ENCODE peak calls at places on chromosomes 16 and 17, in eight cellular contexts. O is astrocyte; B is tibial artery; P is stomach; X is heart right ventricle; M is neural progenitor cell; A is CD8-positive, alpha-beta T cell; Y is gastrocnemius medialis. J is an unnamed sample. For H3K4me1, the result is how much of the 10 kb centered on the place peaks cover.

GRCh38 chr16:3400779-3401688 is at the start of the genes ZNF174 and ZSCAN32:
- DNase-seq in O (peak), B (peak), P (peak), X (peak), M (peak), A (peak), Y (peak), J (peak)

GRCh38 chr16:1493746-1494094 is 560 bp downstream of the TELO2 start:
- DNase-seq in O (no peak), B (no peak), P (no peak), X (no peak), M (peak), A (no peak), Y (no peak), J (no peak)

GRCh38 chr17:77400445-77400870 is 259.7 kb downstream of the SEC14L1 start:
- DNase-seq in O (no peak), B (peak), P (peak), X (peak), M (peak), A (peak), Y (no peak), J (no peak)

GRCh38 chr16:3023415-3023668 is 400 bp downstream of the HCFC1R1 start:
- DNase-seq in O (no peak), B (no peak), P (no peak), X (peak), M (no peak), A (no peak), Y (no peak), J (peak)

GRCh38 chr17:81348097-81349055 is 46.9 kb upstream of the BAHCC1 start:
- DNase-seq in O (no peak), B (no peak), P (peak), X (no peak), M (no peak), A (no peak), Y (no peak), J (no peak)

GRCh38 chr16:10988164-10988803 is 43.9 kb downstream of the CLEC16A start:
- DNase-seq in O (no peak), B (no peak), P (no peak), X (no peak), M (peak), A (no peak), Y (no peak), J (no peak)

GRCh38 chr16:3773663-3774062 is 56.3 kb upstream of the TRAP1 start:
- DNase-seq in O (no peak), B (no peak), P (no peak), X (no peak), M (no peak), A (no peak), Y (no peak), J (no peak)

GRCh38 chr17:45851464-45851863 is 6.8 kb downstream of the SPPL2C start:
- DNase-seq in O (no peak), B (no peak), P (no peak), X (no peak), M (no peak), A (no peak), Y (no peak), J (no peak)

GRCh38 chr17:7750321-7750821 is 32.8 kb downstream of the DNAH2 start:
- DNase-seq in O (peak), B (no peak), P (no peak), X (no peak), M (no peak), A (no peak), Y (no peak), J (no peak)

GRCh38 chr16:23710008-23710407 is 3.0 kb downstream of the ERN2 start:
- DNase-seq in O (no peak), B (no peak), P (no peak), X (no peak), M (no peak), A (no peak), Y (no peak), J (no peak)
- TF ChIP-seq CTCF in O (no peak), B (no peak), P (no peak), X (no peak), M (no peak), A (no peak), Y (no peak), J (no peak)

GRCh38 chr16:24583494-24583893 is 44.1 kb downstream of the RBBP6 start:
- DNase-seq in O (no peak), B (no peak), P (no peak), X (no peak), M (no peak), A (no peak), Y (no peak), J (no peak)

GRCh38 chr16:24577167-24577566 is 37.8 kb downstream of the RBBP6 start:
- DNase-seq in O (peak), B (no peak), P (no peak), X (no peak), M (no peak), A (no peak), Y (no peak), J (no peak)

GRCh38 chr16:24580665-24581064 is 41.3 kb downstream of the RBBP6 start:
- DNase-seq in O (peak), B (no peak), P (no peak), X (no peak), M (no peak), A (no peak), Y (no peak), J (no peak)
- H3K27ac ChIP-seq in O (no peak), B (no peak), P (no peak), X (no peak), M (no peak), A (no peak), Y (no peak), J (no peak)

GRCh38 chr16:17411263-17411662 is 59.5 kb downstream of the XYLT1 start:
- DNase-seq in O (no peak), B (no peak), P (no peak), X (no peak), M (no peak), A (no peak), Y (no peak), J (no peak)
- H3K4me1 ChIP-seq in O (under half), B (under half), P (under half), X (under half), M (under half), A (under half), Y (under half), J (under half)

GRCh38 chr16:56042416-56042815 is 148.9 kb upstream of the GNAO1 start:
- DNase-seq in O (no peak), B (no peak), P (no peak), X (no peak), M (no peak), A (no peak), Y (no peak), J (no peak)

GRCh38 chr16:56038564-56039098 is 152.7 kb upstream of the GNAO1 start:
- DNase-seq in O (no peak), B (no peak), P (no peak), X (no peak), M (no peak), A (no peak), Y (no peak), J (no peak)

GRCh38 chr16:56047307-56048234 is 143.7 kb upstream of the GNAO1 start:
- DNase-seq in O (no peak), B (no peak), P (no peak), X (peak), M (peak), A (no peak), Y (no peak), J (no peak)

GRCh38 chr16:56041556-56042140 is 149.6 kb upstream of the GNAO1 start:
- DNase-seq in O (no peak), B (no peak), P (no peak), X (peak), M (peak), A (no peak), Y (no peak), J (no peak)
- TF ChIP-seq CTCF in O (no peak), B (peak), P (peak), X (peak), M (peak), A (no peak), Y (no peak), J (peak)

GRCh38 chr16:5510819-5511370 is 413.3 kb upstream of the EEF2KMT start:
- DNase-seq in O (no peak), B (no peak), P (no peak), X (no peak), M (peak), A (no peak), Y (no peak), J (no peak)
- H3K27ac ChIP-seq in O (no peak), B (no peak), P (no peak), X (no peak), M (peak), A (no peak), Y (no peak), J (no peak)

GRCh38 chr17:64502809-64503208 is 3.3 kb downstream of the DDX5 start:
- DNase-seq in O (peak), B (no peak), P (no peak), X (no peak), M (no peak), A (no peak), Y (no peak), J (no peak)
- H3K4me1 ChIP-seq in O (under half), B (under half), P (half or more), X (half or more), M (under half), A (under half), Y (under half), J (under half)

DNA sequence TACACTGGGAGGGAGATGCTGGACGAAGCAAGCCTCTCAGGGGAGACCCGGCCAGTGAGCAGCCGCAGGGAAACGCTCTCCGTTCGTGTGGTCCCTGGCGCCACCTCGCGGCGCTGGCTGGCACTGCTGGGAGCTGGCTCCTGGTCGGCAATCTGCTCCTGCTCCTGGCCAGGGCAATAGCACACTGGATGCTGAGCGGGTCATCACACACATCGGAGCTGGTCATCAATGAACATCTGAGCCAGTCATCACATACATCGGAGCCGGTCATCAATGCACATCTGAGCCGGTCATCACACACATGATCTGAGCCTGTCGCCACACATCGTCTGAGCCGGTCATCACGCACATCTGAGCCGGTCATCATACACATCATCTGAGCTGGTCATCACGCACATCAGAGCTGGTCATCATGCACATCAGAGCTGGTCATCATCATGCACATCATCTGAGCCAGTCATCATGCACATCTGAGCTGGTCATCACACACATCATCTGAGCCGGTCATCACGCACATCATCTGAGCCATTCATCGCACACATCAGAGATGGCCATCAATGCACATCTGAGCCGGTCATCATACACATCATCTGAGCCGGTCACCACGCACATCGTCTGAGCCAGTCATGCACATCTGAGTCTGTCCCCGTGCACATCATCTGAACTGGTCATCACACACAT is 217.4 kb downstream of the RBFOX3 start:
- DNase-seq in O (peak), B (peak), P (peak), X (peak), M (peak), A (peak), Y (peak), J (peak)
- TF ChIP-seq CTCF in O (peak), B (peak), P (peak), X (peak), M (peak), A (peak), Y (peak), J (peak)

GRCh38 chr17:55729484-55729883 is 6.8 kb upstream of the TMEM100 start:
- DNase-seq in O (no peak), B (no peak), P (no peak), X (no peak), M (no peak), A (no peak), Y (no peak), J (no peak)

GRCh38 chr17:55731586-55732250 is 9.1 kb upstream of the TMEM100 start:
- DNase-seq in O (no peak), B (peak), P (no peak), X (peak), M (peak), A (no peak), Y (peak), J (no peak)

GRCh38 chr17:55728833-55729232 is 6.2 kb upstream of the TMEM100 start:
- DNase-seq in O (no peak), B (no peak), P (no peak), X (no peak), M (no peak), A (no peak), Y (no peak), J (no peak)

GRCh38 chr17:55730380-55730779 is 7.7 kb upstream of the TMEM100 start:
- DNase-seq in O (no peak), B (no peak), P (no peak), X (no peak), M (no peak), A (no peak), Y (no peak), J (no peak)

GRCh38 chr17:55730808-55731207 is 8.1 kb upstream of the TMEM100 start:
- DNase-seq in O (no peak), B (no peak), P (no peak), X (no peak), M (no peak), A (no peak), Y (no peak), J (no peak)
- H3K27ac ChIP-seq in O (no peak), B (peak), P (peak), X (peak), M (no peak), A (no peak), Y (peak), J (peak)

GRCh38 chr16:24983521-24983920 is 31.6 kb downstream of the ARHGAP17 start:
- DNase-seq in O (no peak), B (no peak), P (no peak), X (peak), M (no peak), A (no peak), Y (no peak), J (no peak)

GRCh38 chr16:24980077-24980793 is 34.9 kb downstream of the ARHGAP17 start:
- DNase-seq in O (peak), B (no peak), P (no peak), X (peak), M (no peak), A (no peak), Y (peak), J (no peak)

GRCh38 chr16:24986512-24987303 is 28.5 kb downstream of the ARHGAP17 start:
- DNase-seq in O (peak), B (no peak), P (no peak), X (no peak), M (no peak), A (no peak), Y (no peak), J (no peak)

GRCh38 chr16:24984903-24985675 is 30.1 kb downstream of the ARHGAP17 start:
- DNase-seq in O (no peak), B (no peak), P (no peak), X (no peak), M (no peak), A (no peak), Y (no peak), J (no peak)

GRCh38 chr16:24984101-24984500 is 31.1 kb downstream of the ARHGAP17 start:
- DNase-seq in O (no peak), B (no peak), P (no peak), X (no peak), M (no peak), A (no peak), Y (no peak), J (no peak)
- H3K4me1 ChIP-seq in O (half or more), B (half or more), P (half or more), X (half or more), M (under half), A (under half), Y (half or more), J (under half)

J was measured in thoracic aorta.